ENCODE peak calls at places on chromosome 1, in six cellular contexts. One of them, this sample, is unnamed.

GRCh38 chr1:41347276-41347675 is 14.0 kb upstream of the FOXO6 start:
- DNase-seq in iPS DF 6.9: no peak
- DNase-seq in naive thymus-derived CD4-positive, alpha-beta T cell: no peak
- DNase-seq in uterus: no peak
- DNase-seq in AG04450: no peak
- DNase-seq in effector memory CD4-positive, alpha-beta T cell: no peak
- DNase-seq in this sample: no peak

GRCh38 chr1:201903135-201903534 is 14.4 kb downstream of the SHISA4 start:
- DNase-seq in uterus: peak; percentile 85
- DNase-seq in iPS DF 6.9: no peak
- DNase-seq in effector memory CD4-positive, alpha-beta T cell: no peak
- DNase-seq in AG04450: no peak
- DNase-seq in naive thymus-derived CD4-positive, alpha-beta T cell: no peak
- DNase-seq in this sample: no peak

GRCh38 chr1:223756002-223756775 is 43.9 kb downstream of the CAPN2 start:
- DNase-seq in AG04450: no peak
- DNase-seq in naive thymus-derived CD4-positive, alpha-beta T cell: no peak
- DNase-seq in uterus: no peak
- DNase-seq in effector memory CD4-positive, alpha-beta T cell: no peak
- DNase-seq in iPS DF 6.9: no peak
- DNase-seq in this sample: peak; percentile 59

GRCh38 chr1:35301674-35302392 is 33.3 kb downstream of the ZMYM4 start:
- DNase-seq in AG04450: no peak
- DNase-seq in effector memory CD4-positive, alpha-beta T cell: no peak
- DNase-seq in iPS DF 6.9: no peak
- DNase-seq in naive thymus-derived CD4-positive, alpha-beta T cell: no peak
- DNase-seq in uterus: no peak
- DNase-seq in this sample: no peak

GRCh38 chr1:216178266-216178665 is 245.0 kb downstream of the USH2A start:
- DNase-seq in naive thymus-derived CD4-positive, alpha-beta T cell: no peak
- DNase-seq in effector memory CD4-positive, alpha-beta T cell: no peak
- DNase-seq in AG04450: peak; percentile 7
- DNase-seq in iPS DF 6.9: no peak
- DNase-seq in uterus: no peak
- DNase-seq in this sample: no peak

GRCh38 chr1:70140894-70141293 is 64.5 kb downstream of the LRRC40 start:
- DNase-seq in uterus: no peak
- DNase-seq in iPS DF 6.9: no peak
- DNase-seq in AG04450: no peak
- DNase-seq in effector memory CD4-positive, alpha-beta T cell: no peak
- DNase-seq in naive thymus-derived CD4-positive, alpha-beta T cell: no peak
- DNase-seq in this sample: no peak

GRCh38 chr1:216224233-216224632 is 199.0 kb downstream of the USH2A start:
- DNase-seq in iPS DF 6.9: no peak
- DNase-seq in AG04450: no peak
- DNase-seq in effector memory CD4-positive, alpha-beta T cell: no peak
- DNase-seq in naive thymus-derived CD4-positive, alpha-beta T cell: no peak
- DNase-seq in uterus: no peak
- DNase-seq in this sample: no peak

GRCh38 chr1:12407050-12407961 is 177.5 kb downstream of the VPS13D start:
- DNase-seq in uterus: peak; percentile 36
- DNase-seq in AG04450: peak; percentile 55
- DNase-seq in naive thymus-derived CD4-positive, alpha-beta T cell: no peak
- DNase-seq in iPS DF 6.9: no peak
- DNase-seq in effector memory CD4-positive, alpha-beta T cell: no peak
- DNase-seq in this sample: no peak

GRCh38 chr1:59667020-59667419 is 147.7 kb upstream of the HOOK1 start:
- DNase-seq in uterus: no peak
- DNase-seq in iPS DF 6.9: no peak
- DNase-seq in effector memory CD4-positive, alpha-beta T cell: no peak
- DNase-seq in naive thymus-derived CD4-positive, alpha-beta T cell: no peak
- DNase-seq in AG04450: no peak
- DNase-seq in this sample: no peak

GRCh38 chr1:97565886-97566285 is 354.9 kb downstream of the DPYD start:
- DNase-seq in uterus: no peak
- DNase-seq in AG04450: no peak
- DNase-seq in naive thymus-derived CD4-positive, alpha-beta T cell: no peak
- DNase-seq in effector memory CD4-positive, alpha-beta T cell: no peak
- DNase-seq in iPS DF 6.9: no peak
- DNase-seq in this sample: peak; percentile 40

GRCh38 chr1:84570436-84571149 is 3.6 kb downstream of the CTBS start:
- DNase-seq in effector memory CD4-positive, alpha-beta T cell: no peak
- DNase-seq in iPS DF 6.9: no peak
- DNase-seq in AG04450: no peak
- DNase-seq in uterus: no peak
- DNase-seq in naive thymus-derived CD4-positive, alpha-beta T cell: no peak
- DNase-seq in this sample: no peak

GRCh38 chr1:11158720-11159321 is 30.3 kb upstream of the ANGPTL7 start:
- DNase-seq in effector memory CD4-positive, alpha-beta T cell: no peak
- DNase-seq in iPS DF 6.9: no peak
- DNase-seq in AG04450: peak; percentile 82
- DNase-seq in uterus: no peak
- DNase-seq in naive thymus-derived CD4-positive, alpha-beta T cell: no peak
- DNase-seq in this sample: no peak

GRCh38 chr1:53511933-53512806 is 53.0 kb downstream of the DMRTB1 start:
- DNase-seq in effector memory CD4-positive, alpha-beta T cell: no peak
- DNase-seq in AG04450: no peak
- DNase-seq in iPS DF 6.9: no peak
- DNase-seq in naive thymus-derived CD4-positive, alpha-beta T cell: no peak
- DNase-seq in uterus: peak; percentile 58
- DNase-seq in this sample: no peak

GRCh38 chr1:15217654-15218053 is 29.4 kb upstream of the FHAD1 start:
- DNase-seq in AG04450: no peak
- DNase-seq in iPS DF 6.9: no peak
- DNase-seq in uterus: no peak
- DNase-seq in naive thymus-derived CD4-positive, alpha-beta T cell: no peak
- DNase-seq in effector memory CD4-positive, alpha-beta T cell: no peak
- DNase-seq in this sample: no peak

GRCh38 chr1:247070645-247071044 is 8.0 kb downstream of the ZNF670 start:
- DNase-seq in AG04450: no peak
- DNase-seq in effector memory CD4-positive, alpha-beta T cell: no peak
- DNase-seq in uterus: no peak
- DNase-seq in naive thymus-derived CD4-positive, alpha-beta T cell: no peak
- DNase-seq in iPS DF 6.9: no peak
- DNase-seq in this sample: no peak

GRCh38 chr1:44290250-44291094 is 64.6 kb downstream of the ERI3 start:
- DNase-seq in AG04450: no peak
- DNase-seq in effector memory CD4-positive, alpha-beta T cell: no peak
- DNase-seq in naive thymus-derived CD4-positive, alpha-beta T cell: no peak
- DNase-seq in iPS DF 6.9: no peak
- DNase-seq in uterus: no peak
- DNase-seq in this sample: no peak

DNA sequence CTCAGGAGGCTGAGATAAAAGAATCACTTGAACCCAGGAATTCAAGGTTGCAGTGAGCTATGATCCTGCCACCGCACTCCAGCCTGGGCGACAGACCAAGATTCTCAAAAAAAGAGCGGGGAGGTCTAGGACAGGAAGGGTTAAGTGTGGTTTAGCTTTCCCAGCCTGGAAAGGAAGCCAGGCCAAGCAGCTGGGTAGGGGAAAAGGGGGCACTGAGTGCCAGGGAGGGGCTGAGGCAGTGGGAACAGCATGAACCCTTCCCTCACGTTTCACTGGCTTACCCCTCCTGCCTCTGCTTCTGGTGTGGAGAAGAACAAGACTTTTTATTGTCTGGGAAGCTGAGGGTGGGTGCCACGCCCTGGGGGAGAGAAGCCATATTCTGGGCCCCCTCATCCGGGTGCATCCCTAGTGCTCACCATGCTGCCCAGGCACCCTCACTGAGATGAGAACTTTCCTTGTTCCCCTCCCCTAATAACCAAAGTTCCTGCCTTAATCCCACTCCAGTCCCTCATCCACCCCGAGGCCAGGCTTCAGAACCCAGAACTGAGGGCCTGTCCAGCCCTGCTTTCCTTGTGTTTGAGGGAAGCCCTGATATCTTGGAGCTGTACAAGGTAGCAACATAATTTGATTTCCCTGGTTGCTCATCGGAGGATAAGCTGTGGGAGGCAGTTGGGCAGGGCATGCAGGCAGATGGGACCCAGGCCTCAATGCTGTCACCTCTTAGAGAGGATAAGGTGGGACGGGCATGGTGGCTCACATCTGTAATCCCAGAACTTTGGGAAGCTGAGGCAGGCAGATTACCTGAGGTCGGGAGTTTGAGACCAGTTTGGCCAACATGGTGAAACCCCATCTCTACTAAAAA is 2.0 kb upstream of the LMNA start:
- DNase-seq in AG04450: no peak
- DNase-seq in effector memory CD4-positive, alpha-beta T cell: no peak
- DNase-seq in naive thymus-derived CD4-positive, alpha-beta T cell: no peak
- DNase-seq in iPS DF 6.9: no peak
- DNase-seq in uterus: no peak
- DNase-seq in this sample: no peak
- H3K27ac ChIP-seq in AG04450: no peak overlapping the region
- H3K27ac ChIP-seq in effector memory CD4-positive, alpha-beta T cell: peak overlapping the region; percentile 22
- H3K27ac ChIP-seq in naive thymus-derived CD4-positive, alpha-beta T cell: no peak overlapping the region
- H3K27ac ChIP-seq in iPS DF 6.9: no peak overlapping the region
- H3K27ac ChIP-seq in uterus: peak overlapping the region; percentile 97
- H3K27ac ChIP-seq in this sample: peak overlapping the region; percentile 76

GRCh38 chr1:228098323-228098931 is 4.7 kb downstream of the C1orf35 start:
- DNase-seq in AG04450: no peak
- DNase-seq in uterus: no peak
- DNase-seq in naive thymus-derived CD4-positive, alpha-beta T cell: no peak
- DNase-seq in effector memory CD4-positive, alpha-beta T cell: no peak
- DNase-seq in iPS DF 6.9: no peak
- DNase-seq in this sample: no peak

GRCh38 chr1:228097333-228098081 is 5.6 kb downstream of the C1orf35 start:
- DNase-seq in AG04450: no peak
- DNase-seq in iPS DF 6.9: no peak
- DNase-seq in effector memory CD4-positive, alpha-beta T cell: no peak
- DNase-seq in naive thymus-derived CD4-positive, alpha-beta T cell: no peak
- DNase-seq in uterus: no peak
- DNase-seq in this sample: no peak

GRCh38 chr1:228095161-228095560 is 8.0 kb downstream of the C1orf35 start:
- DNase-seq in naive thymus-derived CD4-positive, alpha-beta T cell: no peak
- DNase-seq in iPS DF 6.9: no peak
- DNase-seq in uterus: no peak
- DNase-seq in AG04450: no peak
- DNase-seq in effector memory CD4-positive, alpha-beta T cell: no peak
- DNase-seq in this sample: no peak

GRCh38 chr1:228095938-228096337 is 7.2 kb downstream of the C1orf35 start:
- DNase-seq in AG04450: no peak
- DNase-seq in effector memory CD4-positive, alpha-beta T cell: no peak
- DNase-seq in uterus: no peak
- DNase-seq in iPS DF 6.9: no peak
- DNase-seq in naive thymus-derived CD4-positive, alpha-beta T cell: no peak
- DNase-seq in this sample: no peak

DNA sequence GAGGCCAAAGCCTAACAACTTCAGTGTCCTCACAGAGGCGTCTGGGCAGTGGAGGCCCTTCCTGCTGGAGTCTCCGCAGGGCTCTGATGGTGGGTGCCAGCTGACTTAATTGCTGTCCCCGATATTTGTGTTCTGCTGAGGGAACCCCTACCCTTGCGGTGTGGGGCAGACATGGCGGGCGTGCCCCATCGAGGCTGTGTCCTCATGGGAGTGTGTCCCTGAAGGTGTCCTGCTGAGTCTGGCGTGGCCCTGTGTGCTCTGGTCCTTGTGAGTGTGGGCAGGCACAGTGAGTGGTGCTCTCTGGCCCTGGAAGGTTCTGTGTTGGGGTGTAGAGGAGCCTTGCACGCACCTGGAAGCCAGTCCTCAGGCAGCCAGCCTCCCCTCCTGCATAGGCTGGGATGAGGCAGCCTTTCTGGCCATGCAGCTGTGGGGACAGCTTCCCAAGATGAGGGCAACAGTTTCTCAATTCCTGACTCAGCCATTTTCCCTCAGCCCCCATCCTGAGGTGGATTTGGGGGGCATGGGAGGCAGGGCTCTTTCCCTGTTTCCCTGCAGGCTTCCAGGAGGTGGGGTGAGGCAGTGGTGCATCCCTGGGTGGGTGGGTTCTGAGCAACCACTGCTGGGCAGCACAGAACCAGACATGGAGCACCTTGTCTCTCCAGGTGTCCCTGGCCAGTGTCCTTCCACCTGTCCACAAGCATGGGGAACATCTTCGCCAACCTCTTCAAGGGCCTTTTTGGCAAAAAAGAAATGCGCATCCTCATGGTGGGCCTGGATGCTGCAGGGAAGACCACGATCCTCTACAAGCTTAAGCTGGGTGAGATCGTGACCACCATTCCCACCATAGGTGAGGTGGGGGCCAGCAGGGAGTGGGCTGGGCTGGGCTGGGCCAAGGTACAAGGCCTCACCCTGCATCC is 6.5 kb downstream of the C1orf35 start:
- DNase-seq in iPS DF 6.9: no peak
- DNase-seq in effector memory CD4-positive, alpha-beta T cell: no peak
- DNase-seq in uterus: peak; percentile 6
- DNase-seq in AG04450: no peak
- DNase-seq in naive thymus-derived CD4-positive, alpha-beta T cell: no peak
- DNase-seq in this sample: no peak
- H3K27ac ChIP-seq in iPS DF 6.9: no peak overlapping the region
- H3K27ac ChIP-seq in effector memory CD4-positive, alpha-beta T cell: no peak overlapping the region
- H3K27ac ChIP-seq in uterus: no peak overlapping the region
- H3K27ac ChIP-seq in AG04450: no peak overlapping the region
- H3K27ac ChIP-seq in naive thymus-derived CD4-positive, alpha-beta T cell: no peak overlapping the region
- H3K27ac ChIP-seq in this sample: no peak overlapping the region

GRCh38 chr1:109369167-109369746 is 28.5 kb downstream of the SORT1 start:
- DNase-seq in effector memory CD4-positive, alpha-beta T cell: no peak
- DNase-seq in naive thymus-derived CD4-positive, alpha-beta T cell: no peak
- DNase-seq in iPS DF 6.9: no peak
- DNase-seq in uterus: no peak
- DNase-seq in AG04450: no peak
- DNase-seq in this sample: no peak

GRCh38 chr1:109361649-109362048 is 36.1 kb downstream of the SORT1 start:
- DNase-seq in iPS DF 6.9: no peak
- DNase-seq in uterus: no peak
- DNase-seq in naive thymus-derived CD4-positive, alpha-beta T cell: no peak
- DNase-seq in effector memory CD4-positive, alpha-beta T cell: no peak
- DNase-seq in AG04450: no peak
- DNase-seq in this sample: no peak

GRCh38 chr1:109368464-109368863 is 29.3 kb downstream of the SORT1 start:
- DNase-seq in effector memory CD4-positive, alpha-beta T cell: no peak
- DNase-seq in AG04450: no peak
- DNase-seq in uterus: no peak
- DNase-seq in iPS DF 6.9: no peak
- DNase-seq in naive thymus-derived CD4-positive, alpha-beta T cell: no peak
- DNase-seq in this sample: no peak

GRCh38 chr1:109361114-109361513 is 36.6 kb downstream of the SORT1 start:
- DNase-seq in AG04450: no peak
- DNase-seq in effector memory CD4-positive, alpha-beta T cell: no peak
- DNase-seq in iPS DF 6.9: no peak
- DNase-seq in naive thymus-derived CD4-positive, alpha-beta T cell: no peak
- DNase-seq in uterus: no peak
- DNase-seq in this sample: no peak

GRCh38 chr1:109365642-109366204 is 32.0 kb downstream of the SORT1 start:
- DNase-seq in AG04450: no peak
- DNase-seq in effector memory CD4-positive, alpha-beta T cell: no peak
- DNase-seq in naive thymus-derived CD4-positive, alpha-beta T cell: no peak
- DNase-seq in uterus: no peak
- DNase-seq in iPS DF 6.9: no peak
- DNase-seq in this sample: no peak
- H3K27ac ChIP-seq in AG04450: no peak overlapping the region
- H3K27ac ChIP-seq in effector memory CD4-positive, alpha-beta T cell: no peak overlapping the region
- H3K27ac ChIP-seq in naive thymus-derived CD4-positive, alpha-beta T cell: no peak overlapping the region
- H3K27ac ChIP-seq in uterus: no peak overlapping the region
- H3K27ac ChIP-seq in iPS DF 6.9: no peak overlapping the region
- H3K27ac ChIP-seq in this sample: no peak overlapping the region

DNA sequence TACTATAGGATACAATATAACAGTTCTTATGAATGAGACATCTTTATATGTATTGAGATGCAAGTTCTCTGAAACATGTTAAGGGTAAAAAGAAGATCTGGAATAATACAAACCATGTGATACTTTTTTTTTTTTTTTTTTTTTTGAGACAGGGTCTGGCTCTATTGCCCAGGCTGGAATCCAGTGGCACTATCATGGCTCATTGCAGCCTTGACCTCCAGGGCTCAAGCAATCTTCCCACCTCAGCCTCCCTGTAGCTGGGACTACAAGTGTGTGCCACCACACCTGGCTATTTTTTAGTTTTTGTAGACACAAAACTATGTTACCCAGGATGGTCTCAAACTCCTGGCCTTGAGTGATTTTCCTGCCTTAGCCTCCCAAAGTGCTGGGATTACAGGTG is 22.1 kb upstream of the MCL1 start:
- DNase-seq in iPS DF 6.9: no peak
- DNase-seq in effector memory CD4-positive, alpha-beta T cell: no peak
- DNase-seq in naive thymus-derived CD4-positive, alpha-beta T cell: no peak
- DNase-seq in uterus: no peak
- DNase-seq in AG04450: no peak
- DNase-seq in this sample: no peak
- H3K27ac ChIP-seq in iPS DF 6.9: no peak overlapping the region
- H3K27ac ChIP-seq in effector memory CD4-positive, alpha-beta T cell: no peak overlapping the region
- H3K27ac ChIP-seq in naive thymus-derived CD4-positive, alpha-beta T cell: no peak overlapping the region
- H3K27ac ChIP-seq in uterus: no peak overlapping the region
- H3K27ac ChIP-seq in AG04450: no peak overlapping the region
- H3K27ac ChIP-seq in this sample: no peak overlapping the region

This sample was measured in caudate nucleus.